ENCODE peak calls at places on chromosome 18, in ten cellular contexts. L is uterus, O is Peyer's patch, E is esophagus muscularis mucosa, M is cardiac muscle cell, J is right lobe of liver, Z is OCI-LY7, B is stomach, A is BE2C, K is tibial artery. W is an unnamed sample. For H3K9me3, the result is how much of the 10 kb centered on the place peaks cover.

GRCh38 chr18:48885266-48885950 is 65.4 kb downstream of the SMAD7 start:
- DNase-seq in L (peak), O (no peak), E (no peak), M (no peak), J (no peak), Z (no peak), B (no peak), A (no peak), K (peak), W (no peak)

GRCh38 chr18:55287935-55288868 is 299.8 kb downstream of the TCF4 start:
- DNase-seq in L (no peak), O (no peak), E (no peak), M (no peak), J (no peak), Z (no peak), B (no peak), A (no peak), K (no peak), W (no peak)

GRCh38 chr18:8701546-8702118 is 3.7 kb upstream of the MTCL1 start:
- DNase-seq in L (no peak), O (no peak), E (no peak), M (no peak), J (no peak), Z (no peak), B (no peak), A (no peak), K (no peak), W (no peak)

GRCh38 chr18:29172151-29173015 is 995.5 kb upstream of the CDH2 start:
- DNase-seq in L (no peak), O (no peak), E (no peak), M (no peak), J (no peak), Z (no peak), B (no peak), A (no peak), K (no peak), W (no peak)

GRCh38 chr18:63725682-63726480 is 23.1 kb downstream of the SERPINB11 start:
- DNase-seq in L (no peak), O (no peak), E (no peak), M (no peak), J (no peak), Z (no peak), B (no peak), A (no peak), K (no peak), W (no peak)

GRCh38 chr18:32815881-32816280 is 43.1 kb upstream of the KLHL14 start:
- DNase-seq in L (no peak), O (no peak), E (no peak), M (no peak), J (no peak), Z (peak), B (no peak), A (no peak), K (no peak), W (no peak)

GRCh38 chr18:463442-464310 is 36.8 kb downstream of the COLEC12 start:
- DNase-seq in L (no peak), O (no peak), E (no peak), M (peak), J (no peak), Z (no peak), B (no peak), A (no peak), K (peak), W (no peak)

GRCh38 chr18:27583021-27583420 is 397.9 kb upstream of the CHST9 start:
- DNase-seq in L (no peak), O (no peak), E (no peak), M (no peak), J (no peak), Z (no peak), B (no peak), A (no peak), K (no peak), W (no peak)

GRCh38 chr18:52715961-52716360 is 376.0 kb downstream of the DCC start:
- DNase-seq in L (no peak), O (no peak), E (no peak), M (no peak), J (no peak), Z (no peak), B (no peak), A (no peak), K (no peak), W (no peak)

GRCh38 chr18:5164903-5165302 is 32.2 kb downstream of the AKAIN1 start:
- DNase-seq in L (no peak), O (no peak), E (no peak), M (no peak), J (no peak), Z (no peak), B (no peak), A (no peak), K (no peak), W (no peak)

GRCh38 chr18:29892960-29893558 is 1149.5 kb downstream of the DSC3 start:
- DNase-seq in L (no peak), O (no peak), E (no peak), M (peak), J (no peak), Z (peak), B (no peak), A (no peak), K (no peak), W (no peak)

GRCh38 chr18:60503166-60503565 is 130.6 kb upstream of the MC4R start:
- DNase-seq in L (no peak), O (no peak), E (no peak), M (no peak), J (no peak), Z (no peak), B (no peak), A (no peak), K (no peak), W (no peak)

GRCh38 chr18:63292844-63293683 is 26.5 kb downstream of the BCL2 start:
- DNase-seq in L (no peak), O (peak), E (no peak), M (no peak), J (no peak), Z (no peak), B (no peak), A (no peak), K (no peak), W (peak)

GRCh38 chr18:23422751-23423418 is 30.2 kb upstream of the RIOK3 start:
- DNase-seq in L (no peak), O (peak), E (no peak), M (no peak), J (peak), Z (peak), B (peak), A (peak), K (no peak), W (no peak)

GRCh38 chr18:54205951-54206350 is 18.5 kb downstream of the MBD2 start:
- DNase-seq in L (no peak), O (no peak), E (no peak), M (no peak), J (no peak), Z (no peak), B (no peak), A (no peak), K (no peak), W (no peak)

GRCh38 chr18:46657115-46657955 is at the start of gene LOXHD1:
- DNase-seq in L (no peak), O (no peak), E (no peak), M (no peak), J (no peak), Z (no peak), B (no peak), A (no peak), K (no peak), W (no peak)

GRCh38 chr18:31213641-31214040 is 51.0 kb upstream of the DSC1 start:
- DNase-seq in L (no peak), O (no peak), E (no peak), M (no peak), J (no peak), Z (no peak), B (no peak), A (no peak), K (no peak), W (no peak)

GRCh38 chr18:23827681-23828080 is 138.4 kb downstream of the LAMA3 start:
- DNase-seq in L (no peak), O (no peak), E (peak), M (no peak), J (no peak), Z (no peak), B (no peak), A (no peak), K (no peak), W (no peak)

GRCh38 chr18:10442551-10442971 is 11.9 kb upstream of the APCDD1 start:
- DNase-seq in L (no peak), O (no peak), E (peak), M (no peak), J (no peak), Z (no peak), B (no peak), A (no peak), K (no peak), W (no peak)

GRCh38 chr18:75625966-75626365 is 198.5 kb upstream of the SMIM21 start:
- DNase-seq in L (no peak), O (no peak), E (no peak), M (no peak), J (no peak), Z (no peak), B (no peak), A (no peak), K (no peak), W (no peak)
- H3K4me3 ChIP-seq in L (no peak), O (no peak), E (no peak), M (no peak), J (no peak), Z (no peak), B (no peak), A (no peak), K (no peak), W (no peak)

GRCh38 chr18:37294951-37295350 is 270.6 kb downstream of the CELF4 start:
- DNase-seq in L (no peak), O (no peak), E (no peak), M (peak), J (no peak), Z (peak), B (no peak), A (peak), K (no peak), W (no peak)
- TF ChIP-seq CTCF in L (no peak), O (no peak), E (no peak), M (peak), J (no peak), Z (peak), B (no peak), A (peak), K (no peak), W (no peak)

GRCh38 chr18:41939326-41939725 is 15.7 kb upstream of the PIK3C3 start:
- DNase-seq in L (no peak), O (no peak), E (no peak), M (no peak), J (no peak), Z (no peak), B (no peak), A (no peak), K (no peak), W (no peak)

GRCh38 chr18:41936471-41937134 is 18.4 kb upstream of the PIK3C3 start:
- DNase-seq in L (no peak), O (no peak), E (no peak), M (peak), J (no peak), Z (no peak), B (no peak), A (no peak), K (no peak), W (no peak)

GRCh38 chr18:41940506-41941215 is 14.4 kb upstream of the PIK3C3 start:
- DNase-seq in L (no peak), O (no peak), E (no peak), M (peak), J (no peak), Z (no peak), B (no peak), A (no peak), K (no peak), W (no peak)

GRCh38 chr18:41938445-41938844 is 16.6 kb upstream of the PIK3C3 start:
- DNase-seq in L (no peak), O (no peak), E (no peak), M (no peak), J (no peak), Z (no peak), B (no peak), A (no peak), K (no peak), W (no peak)

GRCh38 chr18:41942254-41942653 is 12.8 kb upstream of the PIK3C3 start:
- DNase-seq in L (no peak), O (no peak), E (no peak), M (no peak), J (no peak), Z (no peak), B (no peak), A (no peak), K (no peak), W (no peak)
- H3K9me3 ChIP-seq in L (under half), O (under half), E (under half), M (under half), J (under half), Z (under half), B (under half), A (under half), K (under half), W (under half)

GRCh38 chr18:78788161-78788560 is 191.5 kb upstream of the SALL3 start:
- DNase-seq in L (no peak), O (no peak), E (no peak), M (no peak), J (no peak), Z (no peak), B (no peak), A (no peak), K (no peak), W (no peak)

GRCh38 chr18:78785706-78786105 is 193.9 kb upstream of the SALL3 start:
- DNase-seq in L (no peak), O (no peak), E (no peak), M (no peak), J (no peak), Z (no peak), B (no peak), A (no peak), K (no peak), W (no peak)

GRCh38 chr18:78789850-78790249 is 189.8 kb upstream of the SALL3 start:
- DNase-seq in L (no peak), O (no peak), E (no peak), M (no peak), J (no peak), Z (no peak), B (no peak), A (no peak), K (no peak), W (no peak)

GRCh38 chr18:78786776-78787175 is 192.8 kb upstream of the SALL3 start:
- DNase-seq in L (no peak), O (no peak), E (no peak), M (no peak), J (no peak), Z (no peak), B (no peak), A (no peak), K (no peak), W (no peak)

DNA sequence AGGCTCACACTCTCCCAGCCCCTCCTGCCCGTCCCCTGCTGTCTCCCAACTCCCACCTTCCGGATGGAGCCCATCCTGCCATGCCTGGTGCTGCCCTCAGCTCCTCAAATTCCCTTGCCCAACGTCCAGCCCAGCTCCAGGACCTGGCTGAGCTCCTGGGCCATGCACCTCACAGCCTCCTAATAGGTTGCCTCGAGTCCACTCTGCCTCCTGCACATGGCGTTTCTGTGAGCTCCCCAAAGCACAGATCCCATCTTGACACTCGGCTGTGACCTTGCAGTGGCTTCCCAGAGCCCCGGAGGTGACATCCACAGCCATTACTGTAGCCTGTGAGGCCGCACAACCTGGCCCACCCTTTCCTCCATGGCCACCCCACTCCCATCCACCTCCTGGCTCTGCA is 191.9 kb upstream of the SALL3 start:
- DNase-seq in L (no peak), O (no peak), E (no peak), M (no peak), J (no peak), Z (no peak), B (no peak), A (no peak), K (no peak), W (no peak)
- H3K4me3 ChIP-seq in L (no peak), O (no peak), E (no peak), M (no peak), J (no peak), Z (no peak), B (no peak), A (no peak), K (no peak), W (no peak)

GRCh38 chr18:50726960-50727589 is 92.7 kb downstream of the MRO start:
- DNase-seq in L (no peak), O (no peak), E (no peak), M (no peak), J (no peak), Z (no peak), B (no peak), A (no peak), K (no peak), W (no peak)
- TF ChIP-seq CTCF in L (no peak), O (no peak), E (no peak), M (no peak), J (no peak), Z (no peak), B (no peak), A (no peak), K (no peak), W (no peak)

GRCh38 chr18:72174972-72175649 is 369.0 kb downstream of the CBLN2 start:
- DNase-seq in L (no peak), O (no peak), E (no peak), M (no peak), J (no peak), Z (no peak), B (no peak), A (no peak), K (no peak), W (no peak)

GRCh38 chr18:72181241-72181764 is 362.8 kb downstream of the CBLN2 start:
- DNase-seq in L (no peak), O (no peak), E (no peak), M (no peak), J (no peak), Z (peak), B (no peak), A (no peak), K (no peak), W (no peak)

GRCh38 chr18:72180689-72181088 is 363.5 kb downstream of the CBLN2 start:
- DNase-seq in L (no peak), O (no peak), E (no peak), M (no peak), J (no peak), Z (no peak), B (no peak), A (no peak), K (no peak), W (no peak)
- H3K9me3 ChIP-seq in L (under half), O (under half), E (under half), M (under half), J (under half), Z (under half), B (under half), A (under half), K (under half), W (under half)

GRCh38 chr18:6342990-6343389 is 71.7 kb downstream of the L3MBTL4 start:
- DNase-seq in L (no peak), O (no peak), E (no peak), M (no peak), J (no peak), Z (no peak), B (no peak), A (no peak), K (no peak), W (no peak)
- H3K4me3 ChIP-seq in L (no peak), O (no peak), E (no peak), M (no peak), J (no peak), Z (no peak), B (no peak), A (no peak), K (no peak), W (no peak)

DNA sequence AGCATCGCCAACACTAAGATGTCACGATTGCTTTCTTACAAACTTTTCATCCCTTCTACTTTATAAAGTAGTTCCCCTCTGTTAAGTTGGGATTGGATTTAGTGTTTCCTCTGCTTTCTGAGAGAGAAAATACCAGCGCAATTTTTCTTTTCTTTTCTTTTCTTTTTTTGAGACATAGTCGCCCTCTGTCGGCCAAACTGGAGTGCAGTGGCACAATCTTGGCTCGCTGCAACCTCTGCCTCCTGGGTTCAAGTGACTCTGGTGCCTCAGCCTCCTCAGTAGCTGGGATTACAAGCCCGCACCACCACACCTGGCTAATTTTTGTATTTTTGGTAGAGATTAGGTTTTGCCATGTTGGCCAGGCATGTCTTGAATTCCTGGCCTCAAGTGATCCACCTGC is 9.0 kb downstream of the RELCH start:
- DNase-seq in L (no peak), O (no peak), E (no peak), M (no peak), J (no peak), Z (no peak), B (no peak), A (no peak), K (no peak), W (no peak)
- TF ChIP-seq CTCF in L (no peak), O (no peak), E (no peak), M (no peak), J (no peak), Z (no peak), B (no peak), A (no peak), K (no peak), W (no peak)

GRCh38 chr18:71075147-71075546 is 786.3 kb downstream of the SOCS6 start:
- DNase-seq in L (no peak), O (no peak), E (no peak), M (no peak), J (no peak), Z (no peak), B (no peak), A (no peak), K (no peak), W (no peak)

GRCh38 chr18:71077451-71077850 is 788.6 kb downstream of the SOCS6 start:
- DNase-seq in L (no peak), O (no peak), E (no peak), M (no peak), J (no peak), Z (no peak), B (no peak), A (no peak), K (no peak), W (no peak)
- H3K9me3 ChIP-seq in L (under half), O (under half), E (under half), M (under half), J (under half), Z (under half), B (under half), A (under half), K (under half), W (under half)

GRCh38 chr18:58051765-58052460 is 7.9 kb downstream of the NEDD4L start:
- DNase-seq in L (no peak), O (no peak), E (no peak), M (no peak), J (no peak), Z (no peak), B (no peak), A (no peak), K (no peak), W (no peak)

GRCh38 chr18:58056847-58057246 is 12.8 kb downstream of the NEDD4L start:
- DNase-seq in L (no peak), O (no peak), E (no peak), M (no peak), J (no peak), Z (no peak), B (no peak), A (no peak), K (no peak), W (no peak)

GRCh38 chr18:58052960-58053359 is 8.9 kb downstream of the NEDD4L start:
- DNase-seq in L (no peak), O (no peak), E (no peak), M (no peak), J (no peak), Z (no peak), B (no peak), A (no peak), K (no peak), W (no peak)

GRCh38 chr18:58056159-58056558 is 12.1 kb downstream of the NEDD4L start:
- DNase-seq in L (no peak), O (no peak), E (no peak), M (no peak), J (no peak), Z (no peak), B (no peak), A (no peak), K (no peak), W (no peak)

GRCh38 chr18:58054041-58054733 is 10.2 kb downstream of the NEDD4L start:
- DNase-seq in L (no peak), O (no peak), E (no peak), M (no peak), J (no peak), Z (no peak), B (no peak), A (no peak), K (no peak), W (no peak)
- H3K4me3 ChIP-seq in L (no peak), O (no peak), E (no peak), M (no peak), J (no peak), Z (no peak), B (no peak), A (no peak), K (no peak), W (no peak)